ENCODE peak calls at places on chromosome 11, in six cellular contexts. One of them, this sample, is unnamed.

GRCh38 chr11:60988658-60989057 is 17.2 kb downstream of the CD6 start:
- DNase-seq in heart left ventricle: no peak
- DNase-seq in mesenchymal stem cell: no peak
- DNase-seq in stomach: no peak
- DNase-seq in ovary: no peak
- DNase-seq in CD4-positive, CD25-positive, alpha-beta regulatory T cell: no peak
- DNase-seq in this sample: no peak

GRCh38 chr11:10551845-10552352 is 10.9 kb upstream of the RNF141 start:
- DNase-seq in heart left ventricle: no peak
- DNase-seq in mesenchymal stem cell: no peak
- DNase-seq in stomach: no peak
- DNase-seq in ovary: no peak
- DNase-seq in CD4-positive, CD25-positive, alpha-beta regulatory T cell: no peak
- DNase-seq in this sample: no peak

GRCh38 chr11:69640995-69641581 is at the start of gene CCND1:
- DNase-seq in heart left ventricle: peak; percentile 85
- DNase-seq in mesenchymal stem cell: peak; percentile 94
- DNase-seq in stomach: peak; percentile 75
- DNase-seq in ovary: no peak
- DNase-seq in CD4-positive, CD25-positive, alpha-beta regulatory T cell: no peak
- DNase-seq in this sample: peak; percentile 73

GRCh38 chr11:105911454-105911853 is 110.6 kb downstream of the MSANTD4 start:
- DNase-seq in heart left ventricle: no peak
- DNase-seq in mesenchymal stem cell: no peak
- DNase-seq in stomach: no peak
- DNase-seq in ovary: no peak
- DNase-seq in CD4-positive, CD25-positive, alpha-beta regulatory T cell: no peak
- DNase-seq in this sample: no peak

GRCh38 chr11:64165482-64165841 is 451 bp downstream of the MACROD1 start:
- DNase-seq in heart left ventricle: no peak
- DNase-seq in mesenchymal stem cell: no peak
- DNase-seq in stomach: no peak
- DNase-seq in ovary: peak; percentile 53
- DNase-seq in CD4-positive, CD25-positive, alpha-beta regulatory T cell: no peak
- DNase-seq in this sample: no peak

GRCh38 chr11:19398772-19399542 is 158.2 kb upstream of the E2F8 start:
- DNase-seq in heart left ventricle: no peak
- DNase-seq in mesenchymal stem cell: peak; percentile 61
- DNase-seq in stomach: peak; percentile 33
- DNase-seq in ovary: peak; percentile 59
- DNase-seq in CD4-positive, CD25-positive, alpha-beta regulatory T cell: no peak
- DNase-seq in this sample: no peak

GRCh38 chr11:67780056-67780455 is 105.6 kb upstream of the ALDH3B2 start:
- DNase-seq in heart left ventricle: no peak
- DNase-seq in mesenchymal stem cell: no peak
- DNase-seq in stomach: no peak
- DNase-seq in ovary: no peak
- DNase-seq in CD4-positive, CD25-positive, alpha-beta regulatory T cell: no peak
- DNase-seq in this sample: no peak

GRCh38 chr11:23278121-23278520 is 417.8 kb upstream of the CCDC179 start:
- DNase-seq in heart left ventricle: no peak
- DNase-seq in mesenchymal stem cell: peak; percentile 53
- DNase-seq in stomach: no peak
- DNase-seq in ovary: no peak
- DNase-seq in CD4-positive, CD25-positive, alpha-beta regulatory T cell: no peak
- DNase-seq in this sample: no peak

GRCh38 chr11:64306563-64306875 is 1.2 kb downstream of the ESRRA start:
- DNase-seq in heart left ventricle: no peak
- DNase-seq in mesenchymal stem cell: no peak
- DNase-seq in stomach: no peak
- DNase-seq in ovary: no peak
- DNase-seq in CD4-positive, CD25-positive, alpha-beta regulatory T cell: no peak
- DNase-seq in this sample: no peak

GRCh38 chr11:41245704-41246398 is 213.6 kb downstream of the LRRC4C start:
- DNase-seq in heart left ventricle: peak; percentile 22
- DNase-seq in mesenchymal stem cell: no peak
- DNase-seq in stomach: no peak
- DNase-seq in ovary: no peak
- DNase-seq in CD4-positive, CD25-positive, alpha-beta regulatory T cell: no peak
- DNase-seq in this sample: no peak

GRCh38 chr11:26551186-26551801 is 20.8 kb downstream of the MUC15 start:
- DNase-seq in heart left ventricle: no peak
- DNase-seq in mesenchymal stem cell: peak; percentile 20
- DNase-seq in stomach: no peak
- DNase-seq in ovary: no peak
- DNase-seq in CD4-positive, CD25-positive, alpha-beta regulatory T cell: no peak
- DNase-seq in this sample: no peak

GRCh38 chr11:116730568-116730967 is 42.2 kb downstream of the BUD13 start:
- DNase-seq in heart left ventricle: no peak
- DNase-seq in mesenchymal stem cell: no peak
- DNase-seq in stomach: peak; percentile 55
- DNase-seq in ovary: no peak
- DNase-seq in CD4-positive, CD25-positive, alpha-beta regulatory T cell: no peak
- DNase-seq in this sample: no peak

GRCh38 chr11:1773131-1773510 is 9.4 kb upstream of the CTSD start:
- DNase-seq in heart left ventricle: no peak
- DNase-seq in mesenchymal stem cell: no peak
- DNase-seq in stomach: no peak
- DNase-seq in ovary: no peak
- DNase-seq in CD4-positive, CD25-positive, alpha-beta regulatory T cell: no peak
- DNase-seq in this sample: no peak

GRCh38 chr11:127485541-127485940 is 485.0 kb upstream of the KIRREL3 start:
- DNase-seq in heart left ventricle: no peak
- DNase-seq in mesenchymal stem cell: peak; percentile 29
- DNase-seq in stomach: no peak
- DNase-seq in ovary: no peak
- DNase-seq in CD4-positive, CD25-positive, alpha-beta regulatory T cell: no peak
- DNase-seq in this sample: no peak

GRCh38 chr11:107783121-107783520 is 71.3 kb upstream of the SLN start:
- DNase-seq in heart left ventricle: no peak
- DNase-seq in mesenchymal stem cell: no peak
- DNase-seq in stomach: no peak
- DNase-seq in ovary: no peak
- DNase-seq in CD4-positive, CD25-positive, alpha-beta regulatory T cell: no peak
- DNase-seq in this sample: no peak

GRCh38 chr11:108198833-108199232 is 23.6 kb downstream of the NPAT start:
- DNase-seq in heart left ventricle: no peak
- DNase-seq in mesenchymal stem cell: no peak
- DNase-seq in stomach: peak; percentile 36
- DNase-seq in ovary: no peak
- DNase-seq in CD4-positive, CD25-positive, alpha-beta regulatory T cell: no peak
- DNase-seq in this sample: no peak

GRCh38 chr11:61146413-61146812 is 14.8 kb downstream of the VPS37C start:
- DNase-seq in heart left ventricle: peak; percentile 15
- DNase-seq in mesenchymal stem cell: no peak
- DNase-seq in stomach: no peak
- DNase-seq in ovary: no peak
- DNase-seq in CD4-positive, CD25-positive, alpha-beta regulatory T cell: no peak
- DNase-seq in this sample: no peak

GRCh38 chr11:34053161-34053686 is 1.7 kb downstream of the CAPRIN1 start:
- DNase-seq in heart left ventricle: peak; percentile 75
- DNase-seq in mesenchymal stem cell: peak; percentile 87
- DNase-seq in stomach: peak; percentile 77
- DNase-seq in ovary: peak; percentile 60
- DNase-seq in CD4-positive, CD25-positive, alpha-beta regulatory T cell: peak; percentile 76
- DNase-seq in this sample: peak; percentile 74

GRCh38 chr11:119798656-119799055 is 69.7 kb upstream of the NECTIN1 start:
- DNase-seq in heart left ventricle: no peak
- DNase-seq in mesenchymal stem cell: no peak
- DNase-seq in stomach: no peak
- DNase-seq in ovary: no peak
- DNase-seq in CD4-positive, CD25-positive, alpha-beta regulatory T cell: no peak
- DNase-seq in this sample: no peak

GRCh38 chr11:10044618-10045017 is 249.4 kb downstream of the SBF2 start:
- DNase-seq in heart left ventricle: no peak
- DNase-seq in mesenchymal stem cell: no peak
- DNase-seq in stomach: no peak
- DNase-seq in ovary: no peak
- DNase-seq in CD4-positive, CD25-positive, alpha-beta regulatory T cell: no peak
- DNase-seq in this sample: no peak

GRCh38 chr11:65854871-65855837 is 2.8 kb downstream of the CFL1 start:
- DNase-seq in heart left ventricle: no peak
- DNase-seq in mesenchymal stem cell: no peak
- DNase-seq in stomach: no peak
- DNase-seq in ovary: peak; percentile 34
- DNase-seq in CD4-positive, CD25-positive, alpha-beta regulatory T cell: no peak
- DNase-seq in this sample: no peak

GRCh38 chr11:108624196-108624925 is 30.8 kb upstream of the EXPH5 start:
- DNase-seq in heart left ventricle: no peak
- DNase-seq in mesenchymal stem cell: no peak
- DNase-seq in stomach: no peak
- DNase-seq in ovary: no peak
- DNase-seq in CD4-positive, CD25-positive, alpha-beta regulatory T cell: no peak
- DNase-seq in this sample: no peak

GRCh38 chr11:111674941-111675340 is 72.7 kb downstream of the SIK2 start:
- DNase-seq in heart left ventricle: no peak
- DNase-seq in mesenchymal stem cell: no peak
- DNase-seq in stomach: no peak
- DNase-seq in ovary: no peak
- DNase-seq in CD4-positive, CD25-positive, alpha-beta regulatory T cell: no peak
- DNase-seq in this sample: no peak

GRCh38 chr11:8564526-8564925 is 29.5 kb downstream of the STK33 start:
- DNase-seq in heart left ventricle: no peak
- DNase-seq in mesenchymal stem cell: no peak
- DNase-seq in stomach: no peak
- DNase-seq in ovary: no peak
- DNase-seq in CD4-positive, CD25-positive, alpha-beta regulatory T cell: no peak
- DNase-seq in this sample: no peak

GRCh38 chr11:45592581-45592980 is 72.8 kb downstream of the CHST1 start:
- DNase-seq in heart left ventricle: no peak
- DNase-seq in mesenchymal stem cell: no peak
- DNase-seq in stomach: no peak
- DNase-seq in ovary: no peak
- DNase-seq in CD4-positive, CD25-positive, alpha-beta regulatory T cell: no peak
- DNase-seq in this sample: no peak

GRCh38 chr11:124329787-124330478 is 9.9 kb upstream of the OR8D2 start:
- DNase-seq in heart left ventricle: no peak
- DNase-seq in mesenchymal stem cell: peak; percentile 28
- DNase-seq in stomach: no peak
- DNase-seq in ovary: no peak
- DNase-seq in CD4-positive, CD25-positive, alpha-beta regulatory T cell: no peak
- DNase-seq in this sample: no peak

GRCh38 chr11:93844568-93844967 is 5.8 kb downstream of the VSTM5 start:
- DNase-seq in heart left ventricle: no peak
- DNase-seq in mesenchymal stem cell: no peak
- DNase-seq in stomach: no peak
- DNase-seq in ovary: no peak
- DNase-seq in CD4-positive, CD25-positive, alpha-beta regulatory T cell: no peak
- DNase-seq in this sample: no peak

GRCh38 chr11:134888821-134889220 is 476.8 kb upstream of the B3GAT1 start:
- DNase-seq in heart left ventricle: no peak
- DNase-seq in mesenchymal stem cell: no peak
- DNase-seq in stomach: no peak
- DNase-seq in ovary: no peak
- DNase-seq in CD4-positive, CD25-positive, alpha-beta regulatory T cell: no peak
- DNase-seq in this sample: no peak

GRCh38 chr11:47004595-47005033 is 68.1 kb downstream of the CSTPP1 start:
- DNase-seq in heart left ventricle: peak; percentile 89
- DNase-seq in mesenchymal stem cell: peak; percentile 98
- DNase-seq in stomach: peak; percentile 81
- DNase-seq in ovary: peak; percentile 84
- DNase-seq in CD4-positive, CD25-positive, alpha-beta regulatory T cell: no peak
- DNase-seq in this sample: peak; percentile 84

GRCh38 chr11:109034341-109034696 is 369.4 kb downstream of the DDX10 start:
- DNase-seq in heart left ventricle: no peak
- DNase-seq in mesenchymal stem cell: no peak
- DNase-seq in stomach: no peak
- DNase-seq in ovary: no peak
- DNase-seq in CD4-positive, CD25-positive, alpha-beta regulatory T cell: no peak
- DNase-seq in this sample: no peak

GRCh38 chr11:15288801-15289342 is 174.1 kb downstream of the INSC start:
- DNase-seq in heart left ventricle: no peak
- DNase-seq in mesenchymal stem cell: no peak
- DNase-seq in stomach: no peak
- DNase-seq in ovary: no peak
- DNase-seq in CD4-positive, CD25-positive, alpha-beta regulatory T cell: no peak
- DNase-seq in this sample: no peak

DNA sequence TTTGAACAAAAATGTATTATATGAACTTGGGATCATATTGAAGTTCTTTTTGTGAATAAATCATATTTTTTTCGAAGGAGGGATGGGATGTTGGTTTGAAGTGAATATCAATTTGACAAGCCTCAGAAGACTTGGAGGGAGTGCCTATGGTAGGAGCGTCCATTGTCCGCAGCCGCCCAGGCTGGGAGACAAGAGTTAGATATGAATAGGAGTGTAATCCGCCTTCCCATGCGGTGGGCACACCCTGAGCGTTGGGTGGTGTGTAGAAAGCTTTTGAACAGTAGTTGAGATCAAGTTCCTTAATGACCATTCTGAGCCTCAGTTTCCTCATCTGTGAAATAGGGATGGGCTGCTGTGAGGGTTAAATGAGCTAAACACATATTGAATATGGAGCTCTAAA is 7.0 kb downstream of the CD82 start:
- DNase-seq in heart left ventricle: no peak
- DNase-seq in mesenchymal stem cell: no peak
- DNase-seq in stomach: no peak
- DNase-seq in ovary: no peak
- DNase-seq in CD4-positive, CD25-positive, alpha-beta regulatory T cell: no peak
- DNase-seq in this sample: no peak
- H3K4me1 ChIP-seq in heart left ventricle: peaks cover 95% of the 10 kb centered on the region
- H3K4me1 ChIP-seq in mesenchymal stem cell: peaks cover 64% of the 10 kb centered on the region
- H3K4me1 ChIP-seq in stomach: peaks cover 90% of the 10 kb centered on the region
- H3K4me1 ChIP-seq in ovary: peaks cover 18% of the 10 kb centered on the region
- H3K4me1 ChIP-seq in CD4-positive, CD25-positive, alpha-beta regulatory T cell: peaks cover 98% of the 10 kb centered on the region
- H3K4me1 ChIP-seq in this sample: no peaks in the 10 kb centered on the region

GRCh38 chr11:17352925-17353227 is 1.3 kb downstream of the NCR3LG1 start:
- DNase-seq in heart left ventricle: peak; percentile 40
- DNase-seq in mesenchymal stem cell: no peak
- DNase-seq in stomach: peak; percentile 54
- DNase-seq in ovary: peak; percentile 49
- DNase-seq in CD4-positive, CD25-positive, alpha-beta regulatory T cell: no peak
- DNase-seq in this sample: peak; percentile 63
- H3K27ac ChIP-seq in heart left ventricle: peak overlapping the region; percentile 87
- H3K27ac ChIP-seq in mesenchymal stem cell: no peak overlapping the region
- H3K27ac ChIP-seq in stomach: peak overlapping the region; percentile 86
- H3K27ac ChIP-seq in ovary: peak overlapping the region; percentile 83
- H3K27ac ChIP-seq in CD4-positive, CD25-positive, alpha-beta regulatory T cell: no peak overlapping the region
- H3K27ac ChIP-seq in this sample: peak overlapping the region; percentile 85

DNA sequence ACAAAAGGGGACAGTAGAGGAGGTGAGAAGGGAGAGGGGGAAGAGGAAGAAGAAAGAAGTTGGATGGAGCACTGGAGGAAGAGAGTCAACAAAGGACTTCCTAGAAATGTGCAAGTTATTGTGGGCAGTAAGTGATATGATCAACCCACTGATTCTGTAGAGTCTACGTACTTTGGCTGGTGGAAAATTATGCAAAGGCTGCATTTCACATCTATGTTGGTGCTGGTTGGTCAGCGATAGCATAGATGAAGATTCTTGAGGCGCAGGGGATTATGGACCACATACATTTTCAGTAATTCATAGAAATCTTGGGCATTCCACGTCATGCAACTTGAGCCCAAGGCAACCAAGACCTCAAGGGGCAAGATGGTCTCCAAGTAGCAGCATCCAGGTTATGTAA is 12.6 kb upstream of the BIRC3 start:
- DNase-seq in heart left ventricle: no peak
- DNase-seq in mesenchymal stem cell: no peak
- DNase-seq in stomach: no peak
- DNase-seq in ovary: no peak
- DNase-seq in CD4-positive, CD25-positive, alpha-beta regulatory T cell: no peak
- DNase-seq in this sample: no peak
- H3K4me1 ChIP-seq in heart left ventricle: peaks cover 54% of the 10 kb centered on the region
- H3K4me1 ChIP-seq in mesenchymal stem cell: no peaks in the 10 kb centered on the region
- H3K4me1 ChIP-seq in stomach: peaks cover 12% of the 10 kb centered on the region
- H3K4me1 ChIP-seq in ovary: peaks cover 2% of the 10 kb centered on the region
- H3K4me1 ChIP-seq in CD4-positive, CD25-positive, alpha-beta regulatory T cell: peaks cover 80% of the 10 kb centered on the region
- H3K4me1 ChIP-seq in this sample: no peaks in the 10 kb centered on the region

GRCh38 chr11:28767574-28767973 is 659.4 kb downstream of the METTL15 start:
- DNase-seq in heart left ventricle: no peak
- DNase-seq in mesenchymal stem cell: peak; percentile 66
- DNase-seq in stomach: no peak
- DNase-seq in ovary: no peak
- DNase-seq in CD4-positive, CD25-positive, alpha-beta regulatory T cell: no peak
- DNase-seq in this sample: no peak
- H3K27ac ChIP-seq in heart left ventricle: no peak overlapping the region
- H3K27ac ChIP-seq in mesenchymal stem cell: no peak overlapping the region
- H3K27ac ChIP-seq in stomach: no peak overlapping the region
- H3K27ac ChIP-seq in ovary: no peak overlapping the region
- H3K27ac ChIP-seq in CD4-positive, CD25-positive, alpha-beta regulatory T cell: no peak overlapping the region
- H3K27ac ChIP-seq in this sample: no peak overlapping the region